ENCODE peak calls at places on chromosomes 16 and 17, in ten cellular contexts. V is aorta, K is lung, P is testis, L is endothelial cell of umbilical vein, U is stomach, O is SJCRH30, R is ascending aorta, J is heart left ventricle, Z is HCT116. B is an unnamed sample.

GRCh38 chr17:80644588-80644987 is 100.0 kb downstream of the RPTOR start:
- DNase-seq in U (no peak), P (no peak), J (no peak), V (no peak), O (no peak), L (no peak), K (no peak), R (no peak), Z (no peak), B (no peak)

GRCh38 chr16:88497561-88498420 is 44.7 kb downstream of the ZFPM1 start:
- DNase-seq in K (no peak), P (peak; percentile 64), U (no peak), R (no peak), V (no peak), Z (no peak), L (no peak), O (no peak), J (no peak), B (no peak)

GRCh38 chr17:69480197-69480596 is 65.7 kb downstream of the MAP2K6 start:
- DNase-seq in K (no peak), J (no peak), Z (no peak), V (no peak), U (no peak), O (no peak), L (peak; percentile 41), R (no peak), P (peak; percentile 54), B (no peak)

GRCh38 chr16:83409347-83409746 is 398.4 kb upstream of the HSBP1 start:
- DNase-seq in K (no peak), U (no peak), R (no peak), J (no peak), V (no peak), Z (no peak), O (no peak), P (no peak), L (no peak), B (no peak)

GRCh38 chr16:75364286-75364791 is 69.0 kb downstream of the CFDP1 start:
- DNase-seq in J (no peak), R (no peak), O (no peak), P (no peak), K (no peak), U (no peak), L (no peak), V (no peak), Z (no peak), B (no peak)

GRCh38 chr17:34206569-34206968 is 48.5 kb upstream of the CCL2 start:
- DNase-seq in K (no peak), J (no peak), V (no peak), R (no peak), U (no peak), P (no peak), Z (no peak), O (no peak), L (no peak), B (no peak)

GRCh38 chr16:31331141-31331764 is 23.7 kb upstream of the ITGAX start:
- DNase-seq in Z (no peak), R (no peak), L (no peak), V (no peak), U (no peak), J (no peak), P (no peak), K (no peak), O (no peak), B (no peak)

GRCh38 chr17:32006957-32007462 is at the start of gene LRRC37B:
- DNase-seq in U (peak; percentile 91), K (peak; percentile 90), Z (peak; percentile 42), R (peak; percentile 51), J (peak; percentile 94), O (peak; percentile 91), V (peak; percentile 91), P (peak; percentile 92), L (peak; percentile 85), B (peak; percentile 91)

GRCh38 chr16:54927125-54928015 is 3.3 kb upstream of the IRX5 start:
- DNase-seq in V (no peak), J (no peak), Z (no peak), L (no peak), U (no peak), K (no peak), P (no peak), O (peak; percentile 43), R (no peak), B (no peak)

GRCh38 chr17:65519471-65519870 is 42.0 kb downstream of the AXIN2 start:
- DNase-seq in V (no peak), L (no peak), K (no peak), Z (no peak), O (peak; percentile 36), R (no peak), P (no peak), U (no peak), J (no peak), B (no peak)

DNA sequence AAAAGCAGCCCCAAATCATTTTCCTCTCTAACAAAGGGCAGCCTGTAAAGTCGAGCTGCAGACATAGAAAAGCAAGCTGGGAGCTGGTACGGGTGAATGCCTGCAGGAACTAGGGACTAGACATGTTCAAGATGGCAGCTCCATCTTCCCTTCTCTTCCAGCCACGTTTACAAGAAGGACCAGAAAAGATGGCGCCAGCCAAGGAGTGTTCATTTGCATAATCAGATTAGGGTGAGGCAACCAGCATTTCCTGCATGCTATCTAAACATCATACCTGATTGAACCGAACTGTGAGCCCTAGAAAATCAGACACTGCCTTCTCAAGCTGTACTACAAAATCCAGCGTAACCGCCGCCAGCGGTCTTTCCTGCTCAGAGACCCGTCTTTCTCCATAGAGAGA is 896.8 kb downstream of the CDH11 start:
- DNase-seq in P (no peak), K (no peak), L (no peak), U (no peak), J (no peak), O (no peak), V (no peak), Z (no peak), R (no peak), B (no peak)
- H3K4me1 ChIP-seq in P (no peaks in the 10 kb centered on the region), K (no peaks in the 10 kb centered on the region), L (no peaks in the 10 kb centered on the region), U (no peaks in the 10 kb centered on the region), J (no peaks in the 10 kb centered on the region), O (no peaks in the 10 kb centered on the region), V (no peaks in the 10 kb centered on the region), Z (no peaks in the 10 kb centered on the region), R (no peaks in the 10 kb centered on the region), B (no peaks in the 10 kb centered on the region)

GRCh38 chr17:82571855-82572254 is 52.3 kb downstream of the FOXK2 start:
- DNase-seq in P (no peak), J (peak; percentile 7), R (no peak), V (no peak), O (no peak), U (no peak), L (no peak), Z (no peak), K (no peak), B (no peak)

GRCh38 chr17:82568997-82569393 is 49.5 kb downstream of the FOXK2 start:
- DNase-seq in Z (no peak), L (no peak), P (no peak), R (no peak), U (no peak), K (no peak), V (no peak), J (peak; percentile 48), O (no peak), B (no peak)

GRCh38 chr17:82570282-82570681 is 50.8 kb downstream of the FOXK2 start:
- DNase-seq in O (no peak), K (no peak), P (no peak), Z (no peak), V (no peak), U (no peak), J (peak; percentile 38), L (no peak), R (no peak), B (no peak)

GRCh38 chr17:82567286-82567685 is 47.8 kb downstream of the FOXK2 start:
- DNase-seq in R (no peak), O (no peak), V (no peak), J (no peak), L (no peak), U (no peak), P (no peak), Z (no peak), K (no peak), B (no peak)

GRCh38 chr17:82569621-82570020 is 50.1 kb downstream of the FOXK2 start:
- DNase-seq in J (no peak), O (no peak), V (no peak), U (no peak), R (no peak), K (no peak), P (no peak), Z (no peak), L (no peak), B (no peak)
- H3K27ac ChIP-seq in J (no peak overlapping the region), O (no peak overlapping the region), V (no peak overlapping the region), U (peak overlapping the region; percentile 83), R (no peak overlapping the region), K (no peak overlapping the region), P (no peak overlapping the region), Z (no peak overlapping the region), L (no peak overlapping the region), B (no peak overlapping the region)

GRCh38 chr16:17467923-17468540 is 2.7 kb downstream of the XYLT1 start:
- DNase-seq in U (peak; percentile 67), O (peak; percentile 21), R (no peak), K (no peak), P (peak; percentile 81), L (no peak), J (peak; percentile 71), Z (no peak), V (peak; percentile 81), B (peak; percentile 30)
- H3K4me1 ChIP-seq in U (peaks cover 19% of the 10 kb centered on the region), O (no peaks in the 10 kb centered on the region), R (peaks cover 2% of the 10 kb centered on the region), K (no peaks in the 10 kb centered on the region), P (peaks cover 9% of the 10 kb centered on the region), L (no peaks in the 10 kb centered on the region), J (peaks cover 25% of the 10 kb centered on the region), Z (peaks cover 4% of the 10 kb centered on the region), V (no peaks in the 10 kb centered on the region), B (peaks cover 39% of the 10 kb centered on the region)

GRCh38 chr17:48299760-48300159 is 130.3 kb downstream of the SKAP1 start:
- DNase-seq in R (no peak), O (no peak), K (no peak), Z (no peak), J (no peak), L (no peak), V (no peak), P (no peak), U (no peak), B (no peak)

GRCh38 chr17:48294989-48295892 is 134.8 kb downstream of the SKAP1 start:
- DNase-seq in R (no peak), O (no peak), L (peak; percentile 76), V (no peak), K (no peak), J (no peak), Z (no peak), U (no peak), P (no peak), B (peak; percentile 27)

GRCh38 chr17:48301002-48301401 is 129.0 kb downstream of the SKAP1 start:
- DNase-seq in J (no peak), U (no peak), R (no peak), K (no peak), V (no peak), P (no peak), Z (no peak), L (no peak), O (no peak), B (no peak)

GRCh38 chr17:48296453-48296852 is 133.6 kb downstream of the SKAP1 start:
- DNase-seq in U (no peak), P (no peak), Z (no peak), R (no peak), K (no peak), J (no peak), O (peak; percentile 63), V (no peak), L (no peak), B (no peak)

DNA sequence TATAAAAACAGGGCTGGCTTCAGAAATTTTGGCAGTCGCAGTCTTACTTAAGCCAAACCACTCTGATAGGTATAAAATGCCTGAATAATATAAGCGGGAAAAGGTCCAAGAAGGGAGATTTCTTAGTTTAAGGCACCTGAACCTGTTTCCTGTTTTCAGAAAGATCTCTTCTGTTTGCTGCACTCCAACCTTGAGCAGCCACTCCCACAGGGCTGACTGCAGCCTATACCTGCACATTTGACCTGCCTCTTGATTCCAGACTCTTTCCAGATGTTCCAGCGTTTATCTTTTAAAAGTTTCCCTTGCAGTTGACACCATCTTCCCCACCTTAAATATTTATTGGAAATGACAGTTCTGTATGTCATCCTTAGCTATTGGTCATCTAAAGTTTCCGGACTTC is 132.2 kb downstream of the SKAP1 start:
- DNase-seq in K (no peak), R (no peak), V (no peak), J (no peak), P (no peak), L (no peak), O (no peak), U (no peak), Z (no peak), B (no peak)
- H3K27ac ChIP-seq in K (no peak overlapping the region), R (no peak overlapping the region), V (no peak overlapping the region), J (no peak overlapping the region), P (no peak overlapping the region), L (no peak overlapping the region), O (no peak overlapping the region), U (no peak overlapping the region), Z (no peak overlapping the region), B (no peak overlapping the region)

B was measured in CD4-positive, alpha-beta memory T cell.